ENCODE peak calls at places on chromosomes 13 and 19, in four cellular contexts. One of them, this sample, is unnamed.

GRCh38 chr19:46133101-46133627 is 8.7 kb upstream of the IGFL3 start:
- DNase-seq in fibroblast of lung: peak; percentile 100
- DNase-seq in neural progenitor cell: peak; percentile 83
- DNase-seq in lung: no peak
- DNase-seq in this sample: peak; percentile 93

GRCh38 chr13:95677564-95678386 is 836 bp downstream of the DNAJC3 start:
- DNase-seq in neural progenitor cell: peak; percentile 57
- DNase-seq in lung: peak; percentile 65
- DNase-seq in fibroblast of lung: peak; percentile 39
- DNase-seq in this sample: peak; percentile 43

GRCh38 chr19:41799444-41800000 is 3.1 kb downstream of the CEACAM3 start:
- DNase-seq in lung: peak; percentile 38
- DNase-seq in fibroblast of lung: no peak
- DNase-seq in neural progenitor cell: no peak
- DNase-seq in this sample: no peak

GRCh38 chr13:99359493-99359892 is 52.3 kb upstream of the GPR183 start:
- DNase-seq in neural progenitor cell: no peak
- DNase-seq in lung: peak; percentile 25
- DNase-seq in fibroblast of lung: no peak
- DNase-seq in this sample: no peak

GRCh38 chr19:44587863-44588752 is 25.3 kb upstream of the IGSF23 start:
- DNase-seq in fibroblast of lung: peak; percentile 95
- DNase-seq in neural progenitor cell: no peak
- DNase-seq in lung: no peak
- DNase-seq in this sample: no peak

GRCh38 chr19:15015946-15016542 is 33.2 kb upstream of the CASP14 start:
- DNase-seq in lung: no peak
- DNase-seq in fibroblast of lung: peak; percentile 1
- DNase-seq in neural progenitor cell: peak; percentile 83
- DNase-seq in this sample: peak; percentile 73

GRCh38 chr19:32450217-32450616 is 44.6 kb downstream of the DPY19L3 start:
- DNase-seq in lung: no peak
- DNase-seq in neural progenitor cell: no peak
- DNase-seq in fibroblast of lung: no peak
- DNase-seq in this sample: no peak

GRCh38 chr19:4284176-4284958 is 5.3 kb downstream of the SHD start:
- DNase-seq in fibroblast of lung: no peak
- DNase-seq in neural progenitor cell: peak; percentile 87
- DNase-seq in lung: no peak
- DNase-seq in this sample: peak; percentile 68

GRCh38 chr13:21537105-21537504 is 66.9 kb downstream of the MICU2 start:
- DNase-seq in lung: no peak
- DNase-seq in neural progenitor cell: no peak
- DNase-seq in fibroblast of lung: peak; percentile 17
- DNase-seq in this sample: no peak

GRCh38 chr13:51821666-51822065 is 17.7 kb upstream of the DHRS12 start:
- DNase-seq in lung: no peak
- DNase-seq in fibroblast of lung: no peak
- DNase-seq in neural progenitor cell: no peak
- DNase-seq in this sample: no peak

GRCh38 chr13:21435710-21436151 is 23.4 kb downstream of the ZDHHC20 start:
- DNase-seq in neural progenitor cell: no peak
- DNase-seq in fibroblast of lung: peak; percentile 92
- DNase-seq in lung: peak; percentile 67
- DNase-seq in this sample: no peak

GRCh38 chr13:76717092-76717491 is 169.1 kb downstream of the KCTD12 start:
- DNase-seq in fibroblast of lung: peak; percentile 12
- DNase-seq in lung: no peak
- DNase-seq in neural progenitor cell: no peak
- DNase-seq in this sample: no peak

GRCh38 chr13:30806784-30807183 is 71.4 kb downstream of the ALOX5AP start:
- DNase-seq in fibroblast of lung: peak; percentile 85
- DNase-seq in neural progenitor cell: no peak
- DNase-seq in lung: no peak
- DNase-seq in this sample: no peak

GRCh38 chr13:79709526-79709925 is 228.6 kb downstream of the NDFIP2 start:
- DNase-seq in neural progenitor cell: no peak
- DNase-seq in fibroblast of lung: peak; percentile 77
- DNase-seq in lung: no peak
- DNase-seq in this sample: no peak

DNA sequence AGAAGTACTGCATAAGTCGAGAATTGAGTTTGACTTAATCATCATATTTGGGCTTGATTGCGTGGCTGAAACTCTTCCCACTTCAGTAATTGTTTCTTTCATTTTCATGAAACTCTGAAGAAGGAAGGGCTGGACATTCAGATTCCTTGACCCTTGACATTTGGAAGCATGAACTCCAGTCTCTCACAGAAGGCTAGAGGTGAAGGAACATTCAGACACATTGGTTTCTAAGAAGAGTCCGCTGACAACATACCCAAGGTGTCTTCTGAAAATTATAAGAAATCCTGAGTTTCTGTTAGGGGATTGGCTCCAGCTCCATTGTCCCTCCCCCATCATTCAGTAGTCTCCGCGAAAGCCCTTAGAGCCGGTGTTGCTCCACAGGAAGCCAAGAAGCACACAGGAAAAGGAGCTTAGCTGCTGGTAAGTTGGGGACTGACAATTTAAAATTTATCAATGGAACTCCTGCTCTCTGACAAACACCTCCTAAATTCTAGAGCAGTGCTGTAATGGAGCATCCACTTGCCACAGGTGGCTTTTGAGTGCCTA is at the start of gene FPR2:
- DNase-seq in neural progenitor cell: peak; percentile 8
- DNase-seq in lung: no peak
- DNase-seq in fibroblast of lung: no peak
- DNase-seq in this sample: no peak
- H3K4me3 ChIP-seq in neural progenitor cell: no peak within 1 kb of the TSS
- H3K4me3 ChIP-seq in lung: no peak within 1 kb of the TSS
- H3K4me3 ChIP-seq in fibroblast of lung: no peak within 1 kb of the TSS
- H3K4me3 ChIP-seq in this sample: no peak within 1 kb of the TSS

DNA sequence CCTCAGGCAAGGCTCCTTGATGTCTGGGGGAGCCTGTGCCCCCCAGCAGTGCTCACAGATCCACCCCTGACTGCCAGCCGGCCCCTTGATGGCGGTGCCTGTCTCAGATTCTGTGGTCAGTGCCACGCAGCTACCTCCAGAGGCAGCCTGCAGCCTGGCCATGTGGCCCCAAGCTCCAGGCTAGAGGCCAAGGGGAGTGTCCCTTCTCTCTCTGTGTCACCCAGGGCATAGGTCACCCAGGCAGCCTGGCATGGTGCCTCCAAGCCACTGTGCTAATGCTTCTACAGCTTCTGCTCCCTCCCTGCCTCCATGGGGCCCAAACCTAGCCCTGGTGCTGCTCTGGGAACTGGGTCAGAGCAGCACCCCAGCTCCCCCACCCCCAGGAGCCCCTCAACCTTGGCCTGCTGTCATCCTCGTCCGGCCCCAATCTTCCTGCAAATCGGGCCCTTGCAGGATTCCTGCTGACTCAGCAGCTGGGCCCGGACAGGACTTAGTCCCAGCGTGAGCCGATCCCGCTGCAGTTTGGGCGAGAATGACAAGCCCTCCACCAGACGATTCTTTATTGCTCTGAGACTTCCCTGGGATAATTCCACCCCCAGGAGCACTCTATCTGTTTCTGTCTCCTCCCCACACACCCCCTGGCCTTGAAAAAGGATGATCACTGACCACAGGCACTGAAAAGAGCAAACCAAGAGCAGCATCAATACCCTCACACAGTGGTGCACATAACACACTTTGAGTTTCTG is 2.7 kb upstream of the ARL11 start:
- DNase-seq in fibroblast of lung: no peak
- DNase-seq in lung: peak; percentile 40
- DNase-seq in neural progenitor cell: no peak
- DNase-seq in this sample: no peak
- H3K27ac ChIP-seq in fibroblast of lung: no peak overlapping the region
- H3K27ac ChIP-seq in lung: peak overlapping the region; percentile 4
- H3K27ac ChIP-seq in neural progenitor cell: no peak overlapping the region
- H3K27ac ChIP-seq in this sample: no peak overlapping the region

GRCh38 chr19:10817291-10818038 is 18.5 kb downstream of the TMED1 start:
- DNase-seq in lung: no peak
- DNase-seq in fibroblast of lung: peak; percentile 90
- DNase-seq in neural progenitor cell: no peak
- DNase-seq in this sample: no peak
- H3K4me3 ChIP-seq in lung: no peak overlapping the region
- H3K4me3 ChIP-seq in fibroblast of lung: peak overlapping the region; percentile 78
- H3K4me3 ChIP-seq in neural progenitor cell: no peak overlapping the region
- H3K4me3 ChIP-seq in this sample: no peak overlapping the region

GRCh38 chr13:108215428-108215827 is at the start of gene LIG4:
- DNase-seq in lung: peak; percentile 92
- DNase-seq in fibroblast of lung: peak; percentile 93
- DNase-seq in neural progenitor cell: peak; percentile 98
- DNase-seq in this sample: peak; percentile 89

GRCh38 chr13:108218044-108218974 is at the start of gene ABHD13:
- DNase-seq in lung: peak; percentile 91
- DNase-seq in neural progenitor cell: peak; percentile 94
- DNase-seq in fibroblast of lung: peak; percentile 85
- DNase-seq in this sample: peak; percentile 89

GRCh38 chr13:108214511-108215383 is 589 bp downstream of the LIG4 start:
- DNase-seq in fibroblast of lung: no peak
- DNase-seq in neural progenitor cell: peak; percentile 51
- DNase-seq in lung: no peak
- DNase-seq in this sample: no peak

GRCh38 chr13:108212901-108213300 is 2.4 kb downstream of the LIG4 start:
- DNase-seq in lung: no peak
- DNase-seq in fibroblast of lung: no peak
- DNase-seq in neural progenitor cell: no peak
- DNase-seq in this sample: no peak

GRCh38 chr13:108213946-108214345 is 1.4 kb downstream of the LIG4 start:
- DNase-seq in fibroblast of lung: peak; percentile 71
- DNase-seq in lung: no peak
- DNase-seq in neural progenitor cell: peak; percentile 13
- DNase-seq in this sample: no peak
- H3K27ac ChIP-seq in fibroblast of lung: peak overlapping the region; percentile 36
- H3K27ac ChIP-seq in lung: peak overlapping the region; percentile 30
- H3K27ac ChIP-seq in neural progenitor cell: no peak overlapping the region
- H3K27ac ChIP-seq in this sample: no peak overlapping the region

GRCh38 chr13:38366954-38367645 is 17.4 kb downstream of the UFM1 start:
- DNase-seq in neural progenitor cell: no peak
- DNase-seq in fibroblast of lung: peak; percentile 39
- DNase-seq in lung: no peak
- DNase-seq in this sample: no peak

GRCh38 chr13:38369058-38369457 is 19.4 kb downstream of the UFM1 start:
- DNase-seq in neural progenitor cell: no peak
- DNase-seq in fibroblast of lung: no peak
- DNase-seq in lung: no peak
- DNase-seq in this sample: no peak

GRCh38 chr13:38376551-38376950 is 26.9 kb downstream of the UFM1 start:
- DNase-seq in lung: no peak
- DNase-seq in fibroblast of lung: no peak
- DNase-seq in neural progenitor cell: no peak
- DNase-seq in this sample: no peak

DNA sequence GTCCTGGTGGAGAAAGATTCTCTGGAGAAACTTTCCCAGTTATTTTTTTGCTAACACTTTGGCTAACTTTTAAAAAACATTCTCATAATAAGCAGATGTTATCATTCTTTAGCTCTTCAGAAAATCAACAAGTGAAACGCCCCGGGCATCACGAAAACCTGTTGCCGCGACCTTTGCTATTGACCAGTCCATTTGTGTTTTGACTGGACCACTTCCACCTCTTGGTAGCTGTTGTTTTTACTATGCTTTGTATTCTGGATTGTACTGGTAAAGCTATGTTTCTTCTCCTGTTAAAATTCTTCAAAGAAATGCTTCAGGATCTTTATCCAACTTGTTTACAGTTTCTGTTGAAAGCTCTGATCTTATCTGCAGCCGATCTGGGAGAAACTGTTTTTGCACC is 23.2 kb downstream of the UFM1 start:
- DNase-seq in neural progenitor cell: no peak
- DNase-seq in lung: no peak
- DNase-seq in fibroblast of lung: no peak
- DNase-seq in this sample: no peak
- H3K4me3 ChIP-seq in neural progenitor cell: no peak overlapping the region
- H3K4me3 ChIP-seq in lung: no peak overlapping the region
- H3K4me3 ChIP-seq in fibroblast of lung: no peak overlapping the region
- H3K4me3 ChIP-seq in this sample: no peak overlapping the region

This sample was measured in SJCRH30.